ENCODE peak calls at places on chromosomes 6 and 20, in seven cellular contexts. H is stomach, F is tibial nerve, T is PC-9, E is cardiac muscle cell, U is IMR-90, B is psoas muscle. L is an unnamed sample.

GRCh38 chr6:122401104-122401503 is 1.7 kb downstream of the HSF2 start:
- DNase-seq in H (no peak), F (no peak), T (no peak), E (no peak), U (no peak), B (no peak), L (no peak)

GRCh38 chr20:1291191-1291741 is 25.2 kb downstream of the SNPH start:
- DNase-seq in H (no peak), F (no peak), T (no peak), E (no peak), U (peak; percentile 66), B (peak; percentile 78), L (no peak)

GRCh38 chr6:146389740-146390139 is 153.9 kb upstream of the RAB32 start:
- DNase-seq in H (no peak), F (no peak), T (no peak), E (no peak), U (no peak), B (no peak), L (no peak)

GRCh38 chr6:24949020-24949569 is 13.3 kb upstream of the RIPOR2 start:
- DNase-seq in H (no peak), F (no peak), T (no peak), E (no peak), U (no peak), B (no peak), L (peak; percentile 50)

GRCh38 chr6:163394659-163395058 is 19.9 kb upstream of the QKI start:
- DNase-seq in H (no peak), F (no peak), T (no peak), E (no peak), U (no peak), B (no peak), L (no peak)

GRCh38 chr20:38723982-38724602 is at the start of gene SLC32A1:
- DNase-seq in H (no peak), F (no peak), T (no peak), E (no peak), U (no peak), B (no peak), L (no peak)

GRCh38 chr6:129677634-129678325 is 32.2 kb downstream of the ARHGAP18 start:
- DNase-seq in H (no peak), F (no peak), T (no peak), E (no peak), U (peak; percentile 36), B (no peak), L (peak; percentile 5)

GRCh38 chr20:8709627-8710026 is 359.3 kb upstream of the PLCB4 start:
- DNase-seq in H (no peak), F (no peak), T (no peak), E (no peak), U (no peak), B (no peak), L (peak; percentile 46)

GRCh38 chr6:55957961-55958422 is 82.6 kb upstream of the BMP5 start:
- DNase-seq in H (no peak), F (no peak), T (no peak), E (no peak), U (peak; percentile 33), B (no peak), L (peak; percentile 63)

GRCh38 chr20:13545755-13546154 is 93.0 kb downstream of the TASP1 start:
- DNase-seq in H (no peak), F (no peak), T (no peak), E (peak; percentile 2), U (no peak), B (no peak), L (no peak)

GRCh38 chr6:33853736-33854135 is 49.9 kb upstream of the MLN start:
- DNase-seq in H (no peak), F (no peak), T (no peak), E (no peak), U (no peak), B (no peak), L (peak; percentile 50)

GRCh38 chr6:29887819-29888581 is 54.3 kb upstream of the HLA-A start:
- DNase-seq in H (peak; percentile 92), F (peak; percentile 33), T (no peak), E (peak; percentile 25), U (peak; percentile 11), B (peak; percentile 80), L (peak; percentile 89)

GRCh38 chr20:25508083-25508770 is 77.1 kb downstream of the NINL start:
- DNase-seq in H (no peak), F (no peak), T (peak; percentile 66), E (no peak), U (peak; percentile 85), B (no peak), L (peak; percentile 98)

GRCh38 chr20:48186915-48187314 is 401.6 kb upstream of the SULF2 start:
- DNase-seq in H (no peak), F (no peak), T (no peak), E (no peak), U (no peak), B (no peak), L (no peak)

GRCh38 chr6:17867880-17868279 is 119.6 kb downstream of the KIF13A start:
- DNase-seq in H (no peak), F (no peak), T (peak; percentile 71), E (no peak), U (peak; percentile 81), B (no peak), L (peak; percentile 43)

GRCh38 chr6:23180504-23181293 is 611.3 kb downstream of the HDGFL1 start:
- DNase-seq in H (peak; percentile 53), F (no peak), T (no peak), E (peak; percentile 48), U (peak; percentile 90), B (no peak), L (no peak)

GRCh38 chr6:130697661-130698535 is 129.3 kb upstream of the SMLR1 start:
- DNase-seq in H (peak; percentile 40), F (peak; percentile 65), T (no peak), E (peak; percentile 50), U (peak; percentile 66), B (no peak), L (peak; percentile 72)

GRCh38 chr20:44537993-44538392 is 16.1 kb upstream of the SERINC3 start:
- DNase-seq in H (no peak), F (no peak), T (no peak), E (no peak), U (peak; percentile 38), B (no peak), L (no peak)

GRCh38 chr6:37218061-37218460 is 39.5 kb upstream of the TBC1D22B start:
- DNase-seq in H (no peak), F (no peak), T (no peak), E (no peak), U (no peak), B (no peak), L (no peak)

GRCh38 chr20:11995750-11996567 is 78.3 kb downstream of the BTBD3 start:
- DNase-seq in H (no peak), F (peak; percentile 5), T (no peak), E (no peak), U (peak; percentile 1), B (no peak), L (no peak)

GRCh38 chr6:40251609-40252008 is 317.3 kb upstream of the MOCS1 start:
- DNase-seq in H (no peak), F (no peak), T (no peak), E (no peak), U (no peak), B (no peak), L (no peak)

GRCh38 chr20:3204124-3204794 is at the start of gene DDRGK1:
- DNase-seq in H (peak; percentile 93), F (peak; percentile 97), T (peak; percentile 68), E (peak; percentile 84), U (peak; percentile 69), B (peak; percentile 93), L (peak; percentile 99)

GRCh38 chr6:150266963-150267685 is 101.7 kb upstream of the IYD start:
- DNase-seq in H (no peak), F (no peak), T (no peak), E (no peak), U (no peak), B (no peak), L (no peak)

DNA sequence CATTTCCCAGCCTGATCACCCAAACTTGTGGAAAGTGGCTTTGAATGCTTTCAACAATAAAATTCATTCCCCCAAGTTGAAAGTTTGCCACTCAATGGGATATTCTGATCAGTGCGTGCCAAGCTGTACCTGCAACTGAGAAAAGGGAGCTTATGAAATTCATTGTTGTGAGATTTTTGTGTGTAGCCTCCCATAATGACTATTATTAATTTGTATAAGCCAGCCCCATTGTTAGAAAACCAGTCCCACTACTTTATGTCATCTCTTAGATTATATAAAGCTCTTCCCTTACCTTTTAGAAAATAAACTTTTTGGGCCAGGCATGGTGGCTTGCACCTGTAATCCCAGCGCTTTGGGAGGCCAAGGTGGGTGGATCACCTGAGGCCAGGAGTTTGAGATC is 15.9 kb downstream of the IL20RA start:
- DNase-seq in H (no peak), F (no peak), T (no peak), E (no peak), U (no peak), B (no peak), L (no peak)
- H3K27ac ChIP-seq in H (no peak overlapping the region), F (no peak overlapping the region), T (peak overlapping the region; percentile 100), E (no peak overlapping the region), U (no peak overlapping the region), B (no peak overlapping the region), L (no peak overlapping the region)

GRCh38 chr20:16299892-16300291 is 273.4 kb downstream of the KIF16B start:
- DNase-seq in H (no peak), F (no peak), T (no peak), E (no peak), U (no peak), B (no peak), L (no peak)

GRCh38 chr20:16301981-16302380 is 271.3 kb downstream of the KIF16B start:
- DNase-seq in H (no peak), F (no peak), T (no peak), E (no peak), U (peak; percentile 57), B (no peak), L (no peak)

GRCh38 chr20:16308754-16309153 is 264.5 kb downstream of the KIF16B start:
- DNase-seq in H (no peak), F (no peak), T (no peak), E (no peak), U (peak; percentile 46), B (no peak), L (no peak)

GRCh38 chr20:16296933-16297332 is 276.3 kb downstream of the KIF16B start:
- DNase-seq in H (no peak), F (peak; percentile 23), T (no peak), E (no peak), U (no peak), B (peak; percentile 57), L (no peak)

GRCh38 chr20:16302818-16303217 is 270.4 kb downstream of the KIF16B start:
- DNase-seq in H (no peak), F (no peak), T (no peak), E (no peak), U (no peak), B (no peak), L (no peak)
- TF ChIP-seq CTCF in H (no peak), F (no peak), T (no peak), E (no peak), U (no peak), B (no peak), L (no peak)

DNA sequence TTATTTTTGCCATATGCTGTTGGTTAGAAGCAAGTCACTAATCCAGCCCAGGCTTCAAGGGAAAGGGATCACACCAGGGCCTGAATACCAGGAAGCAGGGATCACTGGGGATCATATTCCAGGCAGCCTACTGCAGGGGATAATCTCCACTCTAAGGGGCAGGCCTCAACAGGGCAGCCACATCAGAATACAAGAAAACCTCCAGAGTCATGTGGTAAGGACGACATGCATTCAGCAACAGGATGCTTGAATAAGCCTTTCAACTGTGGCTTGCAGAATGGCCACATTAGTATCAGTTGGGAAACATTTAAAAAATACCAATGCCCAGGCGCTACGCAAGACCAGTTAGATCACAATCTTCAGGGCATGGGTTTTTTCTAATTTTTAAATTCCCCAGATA is 109.1 kb downstream of the LY86 start:
- DNase-seq in H (no peak), F (no peak), T (no peak), E (no peak), U (no peak), B (no peak), L (no peak)
- H3K27ac ChIP-seq in H (no peak overlapping the region), F (peak overlapping the region; percentile 84), T (no peak overlapping the region), E (no peak overlapping the region), U (no peak overlapping the region), B (no peak overlapping the region), L (no peak overlapping the region)

GRCh38 chr6:46684771-46685170 is 2.9 kb upstream of the TDRD6 start:
- DNase-seq in H (no peak), F (no peak), T (peak; percentile 60), E (no peak), U (peak; percentile 44), B (no peak), L (peak; percentile 62)
- TF ChIP-seq CTCF in H (no peak), F (no peak), T (no peak), E (no peak), U (no peak), B (no peak), L (no peak)

L was measured in osteoblast.